ENCODE peak calls at places on chromosomes 7 and 10, in six cellular contexts. R, I, N, Y, B and F are unnamed samples. For H3K4me1, the result is how much of the 10 kb centered on the place peaks cover.

GRCh38 chr7:40659231-40659630 is 524.4 kb downstream of the SUGCT start:
- DNase-seq in R (no peak), I (no peak), N (no peak), Y (peak), B (no peak), F (no peak)

GRCh38 chr10:44400553-44400952 is 15.7 kb upstream of the CXCL12 start:
- DNase-seq in R (no peak), I (no peak), N (no peak), Y (no peak), B (no peak), F (no peak)

GRCh38 chr7:133436014-133436428 is 183.1 kb downstream of the EXOC4 start:
- DNase-seq in R (no peak), I (no peak), N (no peak), Y (no peak), B (no peak), F (peak)

GRCh38 chr7:98369726-98370125 is 31.2 kb downstream of the BAIAP2L1 start:
- DNase-seq in R (no peak), I (no peak), N (no peak), Y (no peak), B (no peak), F (no peak)

GRCh38 chr7:94623820-94624219 is 32.1 kb downstream of the SGCE start:
- DNase-seq in R (no peak), I (no peak), N (no peak), Y (no peak), B (no peak), F (no peak)

GRCh38 chr10:132715791-132716680 is 69.9 kb downstream of the NKX6-2 start:
- DNase-seq in R (no peak), I (no peak), N (no peak), Y (no peak), B (no peak), F (peak)

GRCh38 chr7:80596933-80597517 is 41.4 kb upstream of the CD36 start:
- DNase-seq in R (no peak), I (no peak), N (no peak), Y (no peak), B (no peak), F (peak)

GRCh38 chr10:72309290-72310240 is 35.8 kb downstream of the DDIT4 start:
- DNase-seq in R (peak), I (peak), N (no peak), Y (no peak), B (peak), F (no peak)

GRCh38 chr10:94006591-94007550 is 13.1 kb downstream of the PLCE1 start:
- DNase-seq in R (no peak), I (peak), N (no peak), Y (no peak), B (peak), F (no peak)

GRCh38 chr7:19362099-19362498 is 216.9 kb upstream of the FERD3L start:
- DNase-seq in R (no peak), I (no peak), N (no peak), Y (no peak), B (no peak), F (no peak)

GRCh38 chr7:66748791-66749190 is 8.3 kb downstream of the RABGEF1 start:
- DNase-seq in R (no peak), I (no peak), N (no peak), Y (peak), B (peak), F (no peak)

GRCh38 chr7:71746004-71746403 is 614.1 kb downstream of the GALNT17 start:
- DNase-seq in R (no peak), I (no peak), N (no peak), Y (peak), B (no peak), F (no peak)

GRCh38 chr10:62803993-62804383 is 532 bp upstream of the ADO start:
- DNase-seq in R (no peak), I (no peak), N (no peak), Y (no peak), B (no peak), F (no peak)

GRCh38 chr10:62810131-62810530 is 5.6 kb downstream of the ADO start:
- DNase-seq in R (no peak), I (no peak), N (no peak), Y (no peak), B (no peak), F (no peak)

GRCh38 chr10:62806246-62806645 is 1.7 kb downstream of the ADO start:
- DNase-seq in R (no peak), I (no peak), N (no peak), Y (no peak), B (no peak), F (no peak)

GRCh38 chr10:62805139-62806092 is 896 bp downstream of the ADO start:
- DNase-seq in R (peak), I (peak), N (peak), Y (no peak), B (no peak), F (no peak)

DNA sequence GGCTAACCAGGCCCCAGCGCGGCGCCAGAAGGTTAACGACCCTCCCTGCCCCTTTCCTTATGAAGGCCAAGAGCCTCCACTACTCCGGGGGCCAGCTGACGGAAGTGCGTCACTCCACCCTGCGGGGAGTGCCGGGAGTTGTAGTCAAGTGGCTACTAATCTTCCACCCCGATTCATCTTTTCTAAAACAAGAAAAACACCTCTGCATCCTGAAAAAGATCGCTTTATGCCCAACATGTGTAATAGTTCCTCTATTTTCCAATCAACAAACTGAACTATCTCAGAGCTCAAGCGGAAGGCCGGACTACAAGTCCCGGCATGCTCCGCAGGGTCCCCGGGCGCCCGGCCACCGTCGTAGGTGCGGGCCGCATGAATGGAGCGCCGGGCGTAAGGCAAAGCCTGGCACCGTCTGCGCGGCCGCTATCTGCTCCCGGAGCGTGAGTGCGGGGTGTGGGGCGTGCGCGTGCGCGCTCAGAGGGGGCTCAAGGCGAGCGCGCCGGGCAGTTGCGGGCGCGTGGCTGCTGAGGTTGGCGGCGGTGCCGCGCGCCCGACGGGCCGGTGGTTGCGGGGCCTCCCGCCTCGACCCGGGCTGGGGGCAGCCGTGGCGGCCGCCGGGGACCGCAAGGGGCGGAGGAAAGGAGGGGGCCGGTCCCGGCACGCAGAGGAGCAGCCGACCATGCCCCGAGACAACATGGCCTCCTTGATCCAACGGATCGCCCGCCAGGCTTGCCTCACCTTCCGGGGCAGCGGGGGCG is at the start of gene ADO:
- DNase-seq in R (peak), I (peak), N (peak), Y (peak), B (peak), F (peak)
- TF ChIP-seq POLR2A in R (peak), I (peak), N (peak), Y (peak), B (no peak), F (peak)

GRCh38 chr10:101330236-101331225 is 23.4 kb upstream of the BTRC start:
- DNase-seq in R (no peak), I (no peak), N (no peak), Y (no peak), B (no peak), F (no peak)
- H3K27ac ChIP-seq in R (no peak), I (no peak), N (no peak), Y (no peak), B (no peak), F (no peak)

DNA sequence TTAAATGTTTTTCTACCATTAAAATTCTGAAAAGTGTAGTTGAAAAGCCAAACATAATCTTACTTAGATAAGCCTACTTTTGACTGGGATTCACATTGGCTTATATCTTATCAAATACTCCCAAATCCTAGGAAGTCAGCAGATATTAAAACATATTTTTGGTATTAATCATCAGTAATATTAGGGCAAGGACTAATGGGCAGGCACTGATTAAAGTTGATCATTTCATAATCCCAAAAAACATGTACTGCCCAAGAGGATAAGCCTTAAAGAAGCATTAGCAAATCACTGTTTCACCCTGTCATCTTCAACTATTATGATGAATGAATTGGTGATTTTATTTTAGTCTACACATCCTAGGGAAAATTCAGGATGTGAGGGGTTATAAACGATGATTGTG is 5.0 kb downstream of the CSTF2T start:
- DNase-seq in R (no peak), I (no peak), N (no peak), Y (no peak), B (no peak), F (no peak)
- H3K4me1 ChIP-seq in R (under half), I (under half), N (under half), Y (under half), B (under half), F (under half)

DNA sequence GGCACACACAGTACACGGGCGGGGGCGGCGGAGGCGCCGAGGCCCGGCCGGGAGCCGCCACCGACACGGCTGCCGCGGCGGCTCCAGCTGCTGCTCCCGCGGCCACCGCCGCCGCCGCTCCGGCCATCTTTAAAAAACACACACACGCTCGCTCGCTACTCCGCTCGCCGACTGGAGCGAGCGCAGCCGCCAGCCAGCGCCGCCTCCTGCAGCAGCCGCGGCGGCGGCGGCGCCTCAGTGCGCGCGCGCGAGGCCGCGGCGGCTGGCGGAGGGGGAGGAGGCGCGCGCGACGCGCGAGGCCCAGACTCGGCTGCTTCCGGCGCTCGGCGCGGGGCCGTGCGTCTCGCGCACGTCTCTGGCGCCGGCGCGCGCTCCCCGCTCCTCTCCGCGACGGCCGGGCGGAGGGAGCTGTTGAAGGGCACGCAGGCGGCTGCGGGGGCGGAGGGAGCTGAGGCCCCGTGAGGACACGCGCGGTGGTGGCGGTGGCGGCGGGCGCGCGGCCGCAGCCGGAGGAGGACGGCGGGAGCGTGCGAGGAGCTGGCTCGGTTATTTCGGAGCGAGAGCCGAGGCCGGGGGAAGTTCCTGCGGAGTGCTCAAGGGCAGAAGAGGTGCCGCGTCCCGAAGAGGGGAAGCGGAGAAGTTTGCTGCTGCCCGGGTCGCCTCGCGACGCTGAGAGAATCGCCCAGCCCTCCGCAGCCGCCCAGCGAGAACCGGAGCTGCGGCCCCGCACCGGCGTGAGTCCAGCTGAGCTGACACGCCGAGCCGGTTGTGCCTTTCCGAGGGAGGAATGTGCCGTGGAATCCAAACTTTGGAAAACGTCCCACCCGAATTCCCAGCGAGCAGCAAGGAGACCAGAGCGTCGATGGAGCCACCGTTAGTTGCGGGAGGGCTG is at the start of gene KDM7A:
- DNase-seq in R (peak), I (peak), N (peak), Y (peak), B (peak), F (peak)
- TF ChIP-seq POLR2A in R (peak), I (peak), N (peak), Y (peak), B (peak), F (peak)